ENCODE peak calls at places on chromosomes 1 and 21, in four cellular contexts. E is mesenchymal stem cell, M is trophoblast cell, N is IMR-90. A is an unnamed sample.

GRCh38 chr1:246355421-246356230 is 151.5 kb downstream of the SMYD3 start:
- DNase-seq in E (no peak), M (no peak), N (no peak), A (no peak)

GRCh38 chr21:41631564-41632461 is 123.9 kb upstream of the TMPRSS2 start:
- DNase-seq in E (no peak), M (no peak), N (no peak), A (no peak)

GRCh38 chr1:239016337-239016736 is 370.0 kb upstream of the CHRM3 start:
- DNase-seq in E (no peak), M (no peak), N (no peak), A (no peak)

GRCh38 chr1:237041795-237042466 is at the start of gene RYR2:
- DNase-seq in E (no peak), M (no peak), N (no peak), A (peak)

GRCh38 chr1:53572061-53572801 is 113.0 kb downstream of the DMRTB1 start:
- DNase-seq in E (peak), M (no peak), N (peak), A (no peak)

GRCh38 chr1:227219715-227220292 is 98.5 kb downstream of the CDC42BPA start:
- DNase-seq in E (no peak), M (no peak), N (no peak), A (no peak)

GRCh38 chr1:154466879-154467767 is 34.9 kb upstream of the TDRD10 start:
- DNase-seq in E (no peak), M (no peak), N (no peak), A (no peak)

GRCh38 chr21:34885125-34885524 is 164.0 kb downstream of the RUNX1 start:
- DNase-seq in E (no peak), M (no peak), N (no peak), A (no peak)

GRCh38 chr1:109762039-109762585 is 1.6 kb downstream of the EPS8L3 start:
- DNase-seq in E (no peak), M (no peak), N (no peak), A (no peak)

GRCh38 chr1:87389011-87389410 is 60.3 kb downstream of the LMO4 start:
- DNase-seq in E (no peak), M (no peak), N (no peak), A (no peak)

GRCh38 chr1:150696590-150696989 is 364 bp downstream of the GOLPH3L start:
- DNase-seq in E (no peak), M (no peak), N (no peak), A (no peak)

GRCh38 chr1:77406661-77407060 is 124.8 kb downstream of the AK5 start:
- DNase-seq in E (peak), M (no peak), N (peak), A (no peak)

GRCh38 chr1:55049914-55050278 is 10.5 kb downstream of the PCSK9 start:
- DNase-seq in E (no peak), M (no peak), N (peak), A (no peak)

GRCh38 chr21:43188712-43189151 is 19.9 kb downstream of the CRYAA start:
- DNase-seq in E (no peak), M (no peak), N (no peak), A (no peak)

GRCh38 chr1:147622731-147623130 is 47.6 kb downstream of the ACP6 start:
- DNase-seq in E (peak), M (no peak), N (peak), A (no peak)

GRCh38 chr1:46133181-46133658 is 791 bp upstream of the PIK3R3 start:
- DNase-seq in E (no peak), M (no peak), N (no peak), A (no peak)
- H3K23ac ChIP-seq in E (peak), M (no peak), N (peak), A (no peak)

GRCh38 chr1:94117250-94117851 is 3.6 kb downstream of the ABCA4 start:
- DNase-seq in E (no peak), M (peak), N (no peak), A (no peak)
- H3K23ac ChIP-seq in E (no peak), M (no peak), N (no peak), A (no peak)

GRCh38 chr1:221462345-221462744 is 279.5 kb downstream of the DUSP10 start:
- DNase-seq in E (no peak), M (no peak), N (no peak), A (no peak)
- H3K23ac ChIP-seq in E (no peak), M (no peak), N (no peak), A (no peak)

GRCh38 chr1:5271264-5271663 is 616.9 kb downstream of the AJAP1 start:
- DNase-seq in E (no peak), M (no peak), N (no peak), A (no peak)

GRCh38 chr1:5269901-5270300 is 615.5 kb downstream of the AJAP1 start:
- DNase-seq in E (no peak), M (no peak), N (no peak), A (no peak)

GRCh38 chr1:5267603-5268235 is 613.3 kb downstream of the AJAP1 start:
- DNase-seq in E (no peak), M (no peak), N (no peak), A (peak)

GRCh38 chr1:5279127-5279526 is 624.7 kb downstream of the AJAP1 start:
- DNase-seq in E (no peak), M (no peak), N (no peak), A (no peak)

GRCh38 chr1:5273280-5274003 is 619.0 kb downstream of the AJAP1 start:
- DNase-seq in E (no peak), M (no peak), N (no peak), A (no peak)
- H3K23ac ChIP-seq in E (no peak), M (no peak), N (no peak), A (no peak)

DNA sequence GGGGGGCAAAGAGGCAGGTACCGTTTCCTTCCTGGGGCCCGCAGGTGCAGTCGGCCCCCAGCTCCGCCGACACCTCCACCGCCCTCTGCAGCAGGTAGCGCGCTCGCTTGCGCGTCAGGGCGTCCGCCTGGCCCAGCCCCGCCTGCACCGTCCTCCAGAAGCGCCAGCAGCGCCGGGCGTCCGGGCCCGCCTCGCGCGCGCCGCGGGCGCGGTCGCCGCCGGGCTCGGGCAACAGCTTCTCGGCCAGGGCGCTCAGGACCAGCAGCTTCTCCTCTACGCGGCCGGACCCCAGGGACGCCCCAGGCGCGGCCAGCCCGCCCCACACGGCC is 863 bp downstream of the TARBP1 start:
- DNase-seq in E (no peak), M (no peak), N (peak), A (no peak)
- H3K23ac ChIP-seq in E (peak), M (no peak), N (peak), A (peak)

GRCh38 chr21:8988696-8989095 is 1532.7 kb upstream of the TPTE start:
- DNase-seq in E (no peak), M (no peak), N (no peak), A (no peak)
- H3K23ac ChIP-seq in E (no peak), M (no peak), N (no peak), A (no peak)

GRCh38 chr1:23018661-23019093 is 591 bp upstream of the KDM1A start:
- DNase-seq in E (no peak), M (no peak), N (no peak), A (no peak)

GRCh38 chr1:23020731-23021130 is 1.5 kb downstream of the KDM1A start:
- DNase-seq in E (peak), M (no peak), N (no peak), A (no peak)

GRCh38 chr1:23021834-23022233 is 2.6 kb downstream of the KDM1A start:
- DNase-seq in E (no peak), M (no peak), N (no peak), A (no peak)

GRCh38 chr1:23019851-23020625 is 770 bp downstream of the KDM1A start:
- DNase-seq in E (peak), M (no peak), N (peak), A (peak)

GRCh38 chr1:23019094-23019850 is at the start of gene KDM1A:
- DNase-seq in E (peak), M (peak), N (peak), A (peak)
- H3K23ac ChIP-seq in E (peak), M (no peak), N (peak), A (peak)

GRCh38 chr21:46146856-46147255 is 8.5 kb downstream of the FTCD start:
- DNase-seq in E (no peak), M (no peak), N (no peak), A (no peak)
- H3K23ac ChIP-seq in E (no peak), M (no peak), N (no peak), A (no peak)

DNA sequence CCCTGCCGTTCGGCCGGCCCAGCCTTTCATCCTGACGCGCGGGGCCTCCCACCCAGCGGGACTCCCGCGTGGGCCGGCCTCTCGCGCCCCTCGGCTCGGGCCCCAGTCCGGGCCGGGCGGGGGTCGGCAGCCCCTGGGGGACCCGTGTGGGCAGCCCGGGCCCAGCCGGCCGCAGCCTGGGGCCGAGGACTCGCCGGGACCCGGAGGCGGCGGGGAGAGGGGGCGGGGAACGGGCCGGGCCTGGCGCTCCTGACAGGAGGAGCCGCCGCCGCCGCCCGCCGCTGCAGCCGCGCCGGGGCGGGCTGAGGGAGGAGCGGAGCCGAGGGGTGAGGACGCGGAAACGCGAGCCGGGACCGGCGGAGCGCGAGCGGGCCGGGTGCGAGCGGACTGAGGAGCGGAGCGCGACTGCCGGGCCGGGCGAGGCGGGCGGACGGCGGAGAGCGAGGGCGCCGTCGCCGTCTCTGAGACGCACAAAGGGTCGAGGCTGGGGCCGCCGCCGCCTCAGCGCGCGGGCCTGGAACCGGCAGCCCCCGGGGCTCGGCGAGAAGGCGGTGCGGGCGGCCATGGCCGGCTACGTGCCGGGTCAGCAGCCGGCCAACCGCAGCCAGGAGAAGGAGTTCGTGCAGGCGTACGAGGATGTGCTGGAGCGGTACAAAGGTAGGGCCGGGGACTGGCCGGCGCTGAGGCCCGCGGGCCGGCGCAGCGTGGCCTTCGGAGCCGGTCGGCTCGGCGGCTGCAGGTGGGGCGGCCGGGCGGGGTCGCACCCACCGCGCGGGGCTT is 79.1 kb downstream of the NDUFS5 start:
- DNase-seq in E (peak), M (peak), N (peak), A (no peak)
- H3K23ac ChIP-seq in E (peak), M (no peak), N (no peak), A (peak)

A was measured in neuronal stem cell.